ENCODE peak calls at places on chromosome 3, in five cellular contexts. S, O, C, H and P are unnamed samples.

GRCh38 chr3:188264231-188265213 is 110.6 kb downstream of the LPP start:
- DNase-seq in C (peak), H (no peak), O (peak), S (no peak), P (no peak)

GRCh38 chr3:182682263-182683229 is 110.8 kb upstream of the ATP11B start:
- DNase-seq in S (peak), H (peak), O (peak), C (peak), P (peak)

GRCh38 chr3:121821421-121822199 is 13.2 kb downstream of the IQCB1 start:
- DNase-seq in O (peak), C (peak), H (no peak), S (no peak), P (no peak)

GRCh38 chr3:148794357-148794756 is 33.3 kb upstream of the CPB1 start:
- DNase-seq in H (no peak), O (no peak), S (no peak), C (peak), P (peak)

GRCh38 chr3:57194641-57195040 is 5.1 kb downstream of the HESX1 start:
- DNase-seq in S (no peak), C (no peak), O (no peak), H (no peak), P (no peak)

GRCh38 chr3:138916824-138917223 is 30.1 kb downstream of the FOXL2 start:
- DNase-seq in O (no peak), H (no peak), S (no peak), C (no peak), P (peak)

GRCh38 chr3:50657816-50658215 is 16.9 kb upstream of the DOCK3 start:
- DNase-seq in O (no peak), H (no peak), S (no peak), C (no peak), P (no peak)

GRCh38 chr3:130276203-130276803 is 69.2 kb upstream of the COL6A5 start:
- DNase-seq in C (peak), H (peak), O (peak), S (no peak), P (peak)

GRCh38 chr3:33523093-33523667 is 83.0 kb upstream of the UBP1 start:
- DNase-seq in S (no peak), O (no peak), C (no peak), H (no peak), P (no peak)

GRCh38 chr3:28347374-28348285 is 891 bp upstream of the ZCWPW2 start:
- DNase-seq in H (no peak), S (no peak), O (peak), C (peak), P (peak)

GRCh38 chr3:14636496-14637087 is 15.0 kb upstream of the CCDC174 start:
- DNase-seq in C (no peak), H (no peak), S (no peak), O (no peak), P (no peak)

GRCh38 chr3:188788621-188789081 is 383.1 kb upstream of the TPRG1 start:
- DNase-seq in C (peak), O (peak), S (no peak), H (no peak), P (peak)

GRCh38 chr3:36919439-36920160 is 25.3 kb downstream of the TRANK1 start:
- DNase-seq in O (no peak), S (no peak), H (no peak), C (no peak), P (no peak)

GRCh38 chr3:63809607-63810006 is 9.5 kb upstream of the C3orf49 start:
- DNase-seq in H (no peak), C (peak), O (peak), S (no peak), P (peak)

GRCh38 chr3:71695000-71695482 is 30.2 kb downstream of the EIF4E3 start:
- DNase-seq in C (no peak), S (no peak), O (peak), H (no peak), P (no peak)

GRCh38 chr3:40043444-40043755 is 234.0 kb downstream of the MYRIP start:
- DNase-seq in C (no peak), O (no peak), S (no peak), H (no peak), P (no peak)

GRCh38 chr3:46184469-46184868 is 23.6 kb downstream of the CCR1 start:
- DNase-seq in O (peak), H (no peak), S (no peak), C (peak), P (no peak)

GRCh38 chr3:190120161-190121060 is at the start of gene P3H2:
- DNase-seq in C (peak), S (peak), O (peak), H (peak), P (peak)

GRCh38 chr3:12180218-12180617 is 21.5 kb upstream of the TIMP4 start:
- DNase-seq in H (no peak), C (peak), O (peak), S (no peak), P (no peak)

GRCh38 chr3:17730318-17730967 is 12.0 kb downstream of the TBC1D5 start:
- DNase-seq in C (peak), O (peak), S (no peak), H (no peak), P (no peak)

GRCh38 chr3:94811836-94812235 is 749.0 kb downstream of the NSUN3 start:
- DNase-seq in S (no peak), H (no peak), O (no peak), C (no peak), P (no peak)

GRCh38 chr3:196055683-196056270 is 26.1 kb downstream of the TFRC start:
- DNase-seq in O (no peak), C (peak), S (no peak), H (no peak), P (peak)

GRCh38 chr3:159486580-159486979 is 502.1 kb upstream of the IL12A start:
- DNase-seq in S (peak), H (no peak), O (peak), C (no peak), P (no peak)

GRCh38 chr3:126893651-126894050 is 89.3 kb upstream of the PLXNA1 start:
- DNase-seq in O (no peak), H (no peak), S (no peak), C (no peak), P (no peak)

GRCh38 chr3:29194139-29194538 is 86.7 kb upstream of the RBMS3 start:
- DNase-seq in O (no peak), C (no peak), S (no peak), H (no peak), P (no peak)

GRCh38 chr3:57597973-57598351 is 818 bp upstream of the ARF4 start:
- DNase-seq in C (no peak), O (peak), S (no peak), H (no peak), P (peak)

GRCh38 chr3:118544458-118544857 is 490.2 kb downstream of the IGSF11 start:
- DNase-seq in H (no peak), C (no peak), S (peak), O (no peak), P (no peak)

GRCh38 chr3:182438398-182438797 is 354.9 kb upstream of the ATP11B start:
- DNase-seq in H (no peak), O (no peak), C (no peak), S (no peak), P (no peak)

DNA sequence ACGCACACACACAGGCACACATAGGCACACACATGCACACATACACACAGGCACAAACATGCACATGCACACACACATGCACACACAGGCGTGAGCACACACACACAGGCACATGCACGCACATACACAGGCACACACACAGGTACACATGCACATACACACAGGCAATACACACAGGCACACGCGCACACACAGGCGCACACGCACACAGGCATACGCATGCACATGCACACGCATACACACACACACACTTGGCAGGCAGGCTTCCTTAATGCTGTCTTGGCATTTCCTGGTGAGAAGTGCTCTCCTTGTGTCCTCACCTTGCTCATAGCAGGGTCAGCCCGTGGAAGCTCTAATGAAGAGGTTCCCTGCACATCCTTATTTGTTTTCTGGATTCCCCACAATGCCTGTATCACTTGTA is 8.4 kb upstream of the SLCO2A1 start:
- DNase-seq in S (no peak), H (no peak), C (no peak), O (no peak), P (no peak)
- H4K91ac ChIP-seq in S (no peak), H (no peak), C (peak), O (no peak), P (no peak)

GRCh38 chr3:141294848-141295247 is 63.2 kb downstream of the PXYLP1 start:
- DNase-seq in H (no peak), S (no peak), O (peak), C (peak), P (peak)
- H2BK120ac ChIP-seq in H (no peak), S (no peak), O (no peak), C (no peak), P (no peak)

GRCh38 chr3:42795621-42796181 is 8.6 kb downstream of the HIGD1A start:
- DNase-seq in H (no peak), O (no peak), S (no peak), C (no peak), P (no peak)

GRCh38 chr3:42801048-42801620 is 3.2 kb downstream of the HIGD1A start:
- DNase-seq in C (no peak), O (no peak), S (no peak), H (no peak), P (no peak)

GRCh38 chr3:42801784-42802183 is 2.5 kb downstream of the HIGD1A start:
- DNase-seq in S (no peak), C (no peak), H (no peak), O (no peak), P (no peak)

GRCh38 chr3:42796332-42796885 is 7.9 kb downstream of the HIGD1A start:
- DNase-seq in O (no peak), H (no peak), C (no peak), S (peak), P (no peak)

DNA sequence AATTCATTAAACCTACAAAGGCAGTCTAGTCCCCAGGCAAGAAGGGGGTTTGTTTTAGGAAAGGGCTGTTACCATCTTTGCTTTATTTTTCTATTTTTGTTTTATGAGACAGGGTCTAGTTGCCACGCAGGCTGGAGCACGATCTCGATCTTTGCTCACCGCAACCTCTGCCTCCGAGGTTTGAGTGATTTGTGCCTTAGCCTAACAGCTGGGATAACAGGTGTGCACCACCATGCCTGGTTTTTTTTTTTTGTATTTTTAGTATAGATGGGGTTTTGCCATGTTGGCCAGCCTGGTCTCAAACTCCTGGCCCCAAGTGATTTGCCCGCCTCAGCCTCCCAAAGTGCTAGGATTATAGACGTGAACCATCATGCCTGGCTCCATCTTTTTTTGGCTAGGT is 4.9 kb downstream of the HIGD1A start:
- DNase-seq in O (no peak), C (no peak), H (no peak), S (no peak), P (no peak)
- H4K91ac ChIP-seq in O (no peak), C (no peak), H (no peak), S (no peak), P (no peak)

GRCh38 chr3:112633191-112633590 is 7.8 kb downstream of the CCDC80 start:
- DNase-seq in H (no peak), O (no peak), S (no peak), C (no peak), P (no peak)
- H2BK120ac ChIP-seq in H (no peak), O (peak), S (no peak), C (no peak), P (no peak)

DNA sequence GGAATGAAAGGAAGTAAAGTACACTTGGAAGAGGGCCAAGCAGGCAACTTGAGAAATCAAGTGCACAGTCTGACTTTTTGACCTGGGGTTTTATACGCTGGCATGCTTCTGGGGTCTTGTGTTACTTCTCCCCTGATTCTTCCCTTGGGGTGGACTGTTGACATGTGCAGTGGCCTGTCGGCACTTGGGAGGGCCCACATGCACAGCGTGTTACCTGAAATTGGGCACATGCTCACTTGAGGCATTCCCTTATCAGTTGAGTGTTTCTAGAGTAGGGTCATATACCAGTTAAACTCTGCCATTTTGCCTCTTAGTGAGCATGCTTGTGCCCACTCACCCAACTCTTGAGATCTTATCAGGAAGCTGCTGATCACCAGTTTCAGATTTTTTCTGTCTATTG is 329.1 kb upstream of the SOX2 start:
- DNase-seq in S (no peak), O (no peak), C (no peak), H (no peak), P (no peak)
- H4K91ac ChIP-seq in S (no peak), O (no peak), C (no peak), H (no peak), P (no peak)

DNA sequence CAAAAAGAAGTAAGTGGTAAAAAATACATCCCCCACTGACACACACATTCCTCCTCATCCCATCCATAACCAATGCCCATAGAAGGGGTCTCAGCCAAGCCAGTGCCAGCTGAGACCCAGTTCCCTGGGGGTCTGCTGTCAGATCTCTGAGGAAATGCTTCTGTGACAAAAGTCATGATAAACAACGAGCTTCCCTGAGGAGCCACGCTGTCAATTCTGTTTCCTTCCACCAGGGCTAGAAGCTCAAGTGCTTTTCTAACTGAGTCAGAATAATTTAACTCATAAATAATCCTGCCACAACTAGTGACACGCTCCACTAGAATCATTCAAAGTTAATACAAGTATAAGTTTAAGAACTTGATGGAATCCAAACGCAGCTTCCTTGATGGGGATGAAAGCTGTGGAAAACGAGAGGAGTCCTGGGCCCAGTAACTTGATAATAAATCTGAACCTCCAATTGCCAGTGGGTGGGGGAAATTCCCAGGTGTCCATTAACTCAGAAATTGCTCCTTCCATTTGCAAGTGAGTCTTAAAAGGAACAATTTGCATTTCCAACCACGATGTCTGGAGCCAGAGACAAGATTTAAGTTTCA is 348.7 kb upstream of the LMCD1 start:
- DNase-seq in O (no peak), S (no peak), H (no peak), C (no peak), P (no peak)
- H2BK120ac ChIP-seq in O (no peak), S (no peak), H (no peak), C (no peak), P (no peak)

DNA sequence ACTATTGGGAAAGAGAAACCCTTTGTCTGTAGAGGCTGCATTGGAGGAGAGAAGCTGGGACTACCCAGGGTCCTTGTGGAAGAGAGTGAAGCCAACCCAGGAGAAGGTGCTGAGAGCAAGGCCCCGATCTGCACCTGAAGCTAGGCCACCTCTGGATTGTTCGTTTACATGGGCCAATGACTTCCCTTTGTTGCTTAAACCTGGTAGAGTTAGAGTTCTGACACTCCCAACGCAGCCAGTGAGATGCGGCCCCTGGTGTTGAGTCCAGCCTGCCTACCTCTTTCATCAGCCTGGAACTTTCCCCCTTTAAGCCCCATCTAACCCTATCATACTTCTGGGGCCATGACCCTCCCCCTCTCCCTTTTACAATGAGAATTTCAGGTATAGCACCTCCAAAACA is 30.8 kb downstream of the CCDC13 start:
- DNase-seq in O (no peak), S (peak), C (no peak), H (no peak), P (no peak)
- H4K91ac ChIP-seq in O (no peak), S (no peak), C (no peak), H (no peak), P (no peak)

DNA sequence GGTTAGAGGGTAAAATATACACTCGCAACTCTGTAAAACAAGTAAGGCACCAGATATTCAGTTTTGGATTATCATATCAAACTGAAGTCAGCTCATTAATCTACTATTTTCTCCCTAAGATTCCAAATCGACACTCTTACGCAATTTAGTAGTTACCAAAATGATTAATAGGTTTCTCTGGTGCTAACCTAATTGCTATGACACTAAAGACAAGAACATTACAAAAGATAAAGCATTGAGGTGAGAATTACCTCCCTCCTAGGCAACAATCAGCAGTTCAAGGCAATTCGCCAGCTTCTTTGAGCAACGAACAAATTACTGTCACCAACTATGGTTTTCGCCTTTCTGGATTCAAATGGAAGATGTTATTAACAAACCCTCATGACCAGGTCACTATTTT is 1305.0 kb downstream of the ROBO2 start:
- DNase-seq in S (no peak), H (no peak), C (no peak), O (no peak), P (no peak)
- H2BK120ac ChIP-seq in S (no peak), H (no peak), C (no peak), O (no peak), P (no peak)

DNA sequence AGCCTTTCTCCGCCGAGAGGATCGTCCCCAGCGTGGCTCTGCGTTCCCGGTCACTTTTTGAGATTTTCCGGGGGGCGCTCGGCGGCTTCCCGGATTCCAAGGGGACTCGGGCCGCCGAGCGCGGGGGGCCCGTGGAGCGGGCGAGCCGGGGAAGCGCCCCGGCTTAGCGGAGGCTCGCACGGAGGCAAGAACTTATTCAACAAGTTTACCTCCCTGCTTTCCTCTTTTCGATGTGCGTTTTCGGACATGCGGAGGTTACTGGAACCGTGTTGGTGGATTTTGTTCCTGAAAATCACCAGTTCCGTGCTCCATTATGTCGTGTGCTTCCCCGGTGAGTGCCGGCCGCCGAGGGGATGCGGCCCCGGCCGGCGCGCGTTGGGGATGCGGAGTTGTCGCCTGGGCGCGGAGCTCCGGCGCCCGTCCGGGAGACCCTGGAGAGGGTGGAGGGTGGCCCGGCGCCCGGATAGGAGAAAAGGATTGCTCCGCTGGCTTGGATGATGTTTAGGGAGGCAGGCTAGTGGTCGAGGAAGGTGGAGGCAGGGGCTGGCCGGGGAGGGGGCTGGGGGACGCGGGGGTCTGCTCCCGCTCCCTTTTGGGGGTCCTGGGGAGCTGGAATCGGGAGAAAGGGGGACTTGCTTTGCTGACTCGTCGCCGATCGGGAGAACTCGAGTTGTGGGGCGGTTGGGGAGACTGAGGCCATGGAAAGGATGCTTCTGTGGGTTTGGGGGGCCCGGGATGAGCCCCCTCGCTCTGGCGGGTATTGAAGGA is 855 bp downstream of the PTPRG start:
- DNase-seq in S (no peak), O (peak), C (peak), H (no peak), P (no peak)
- H4K91ac ChIP-seq in S (no peak), O (peak), C (no peak), H (no peak), P (peak)